ENCODE peak calls at places on chromosomes 3 and 15, in five cellular contexts. Y is neuronal stem cell, L is H9, E is H1, N is trophoblast cell. P is an unnamed sample.

GRCh38 chr3:132256984-132257383 is 60.2 kb upstream of the ACP3 start:
- DNase-seq in E (peak; percentile 56), Y (peak; percentile 41), N (peak; percentile 17), L (peak; percentile 62), P (peak; percentile 70)

GRCh38 chr3:126550488-126551051 is 8.2 kb downstream of the C3orf22 start:
- DNase-seq in L (peak; percentile 24), Y (no peak), N (no peak), E (peak; percentile 40), P (no peak)

GRCh38 chr3:114144909-114145688 is 33.8 kb downstream of the DRD3 start:
- DNase-seq in L (no peak), N (no peak), E (no peak), Y (no peak), P (peak; percentile 74)

GRCh38 chr3:5057857-5058324 is 64.2 kb upstream of the ARL8B start:
- DNase-seq in L (peak; percentile 38), E (no peak), N (peak; percentile 90), Y (peak; percentile 33), P (peak; percentile 86)

GRCh38 chr15:34721802-34722795 is 32.7 kb downstream of the GJD2 start:
- DNase-seq in N (peak; percentile 68), Y (peak; percentile 75), L (peak; percentile 73), E (peak; percentile 59), P (peak; percentile 32)

GRCh38 chr3:1883489-1883888 is 215.2 kb upstream of the CNTN4 start:
- DNase-seq in N (no peak), Y (no peak), L (no peak), E (no peak), P (no peak)

GRCh38 chr3:15299036-15299435 is 33.4 kb downstream of the SH3BP5 start:
- DNase-seq in E (no peak), L (no peak), Y (no peak), N (no peak), P (no peak)

GRCh38 chr3:87173776-87174175 is 53.3 kb upstream of the CHMP2B start:
- DNase-seq in N (no peak), L (no peak), Y (no peak), E (no peak), P (no peak)

GRCh38 chr3:133949438-133949837 is 53.8 kb upstream of the RAB6B start:
- DNase-seq in E (no peak), L (peak; percentile 73), N (no peak), Y (no peak), P (no peak)

GRCh38 chr3:65348596-65348995 is 660.8 kb upstream of the ADAMTS9 start:
- DNase-seq in L (no peak), N (no peak), E (no peak), Y (no peak), P (peak; percentile 87)

GRCh38 chr15:80709542-80709941 is 14.4 kb downstream of the ABHD17C start:
- DNase-seq in E (no peak), N (peak; percentile 34), L (no peak), Y (no peak), P (no peak)

GRCh38 chr3:66394261-66395249 is 106.3 kb downstream of the LRIG1 start:
- DNase-seq in N (peak; percentile 79), Y (no peak), L (no peak), E (no peak), P (peak; percentile 55)

GRCh38 chr3:30604091-30604490 is 2.3 kb upstream of the TGFBR2 start:
- DNase-seq in L (no peak), N (no peak), E (no peak), Y (no peak), P (no peak)
- H2BK12ac ChIP-seq in L (no peak overlapping the region), N (no peak overlapping the region), E (no peak overlapping the region), Y (no peak overlapping the region), P (no peak overlapping the region)

DNA sequence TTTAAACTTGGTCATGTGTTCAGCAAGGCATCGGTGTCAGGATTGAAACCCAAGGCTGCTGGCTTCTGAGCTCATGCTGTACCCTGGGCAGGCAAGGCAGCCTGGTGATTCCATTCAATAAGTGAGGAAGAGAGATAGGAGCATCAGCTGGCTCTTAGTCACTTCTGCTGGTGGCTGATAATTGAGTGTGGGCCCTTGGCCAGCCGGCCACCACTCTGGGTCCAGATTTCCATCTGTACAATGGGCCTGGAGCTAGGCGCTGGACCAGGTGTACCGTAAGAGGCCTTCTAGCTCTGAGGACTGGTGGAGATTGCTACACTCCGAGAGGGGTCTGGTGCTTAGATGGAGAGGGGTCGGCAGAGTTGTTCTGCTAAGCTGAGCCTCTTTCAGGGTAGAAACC is 4.3 kb downstream of the CD276 start:
- DNase-seq in Y (no peak), E (no peak), N (peak; percentile 76), L (peak; percentile 16), P (peak; percentile 68)
- H3K14ac ChIP-seq in Y (no peak overlapping the region), E (no peak overlapping the region), N (no peak overlapping the region), L (no peak overlapping the region), P (peak overlapping the region; percentile 31)

DNA sequence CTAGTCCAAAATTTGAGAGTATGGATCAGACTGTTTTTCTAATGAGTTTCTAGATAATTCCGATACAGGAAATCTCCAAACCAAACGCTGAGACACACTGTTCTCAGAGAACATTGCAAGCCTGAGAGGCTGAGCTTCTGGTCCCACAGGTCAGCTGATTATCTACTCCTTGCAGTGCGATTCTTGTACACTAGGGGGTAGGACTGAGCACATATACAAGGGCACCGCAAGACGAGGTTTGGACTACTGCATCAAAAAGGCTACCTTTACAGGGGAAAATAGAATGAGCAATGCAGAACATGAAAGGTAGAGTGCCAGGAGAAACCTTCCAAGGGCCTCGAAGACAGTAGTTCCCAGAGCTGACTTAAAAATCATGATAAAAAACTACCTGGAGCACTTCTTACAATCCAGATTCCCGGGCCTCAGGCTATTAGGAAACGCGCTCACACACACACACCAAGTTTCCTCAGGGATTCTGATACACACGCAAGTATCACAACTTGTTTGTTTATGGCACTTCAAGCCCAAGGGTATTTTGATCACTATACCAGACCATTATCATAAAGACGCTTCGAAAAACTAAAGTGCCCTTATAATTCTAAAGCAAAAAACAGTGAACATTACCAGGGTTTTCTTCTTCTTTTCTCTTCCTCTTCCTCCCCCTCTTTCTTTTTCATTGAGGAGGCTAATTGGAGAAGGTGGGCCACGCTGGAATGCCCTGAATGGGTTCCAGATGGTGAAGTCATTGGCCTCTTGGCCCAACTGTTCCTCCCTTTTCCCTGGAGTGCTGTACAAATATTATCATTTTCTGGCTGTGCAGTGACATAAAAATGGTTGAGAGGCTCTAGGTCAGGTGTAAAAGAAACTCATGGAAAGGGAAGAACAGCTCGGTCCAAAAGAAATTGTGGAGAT is 61.8 kb downstream of the SLC12A8 start:
- DNase-seq in L (peak; percentile 72), Y (no peak), E (peak; percentile 85), N (peak; percentile 58), P (no peak)
- H2BK12ac ChIP-seq in L (no peak overlapping the region), Y (no peak overlapping the region), E (no peak overlapping the region), N (no peak overlapping the region), P (no peak overlapping the region)

GRCh38 chr3:125039041-125039896 is 16.5 kb downstream of the HEG1 start:
- DNase-seq in Y (peak; percentile 79), N (no peak), E (no peak), L (no peak), P (peak; percentile 0)
- H3K14ac ChIP-seq in Y (no peak overlapping the region), N (no peak overlapping the region), E (no peak overlapping the region), L (no peak overlapping the region), P (no peak overlapping the region)

GRCh38 chr3:143060906-143061305 is 58.7 kb upstream of the CHST2 start:
- DNase-seq in Y (no peak), N (no peak), L (no peak), E (no peak), P (no peak)
- H2BK12ac ChIP-seq in Y (no peak overlapping the region), N (no peak overlapping the region), L (no peak overlapping the region), E (no peak overlapping the region), P (no peak overlapping the region)

GRCh38 chr15:66816201-66816600 is 114.2 kb downstream of the SMAD6 start:
- DNase-seq in L (no peak), Y (no peak), N (no peak), E (no peak), P (no peak)
- H3K14ac ChIP-seq in L (no peak overlapping the region), Y (no peak overlapping the region), N (no peak overlapping the region), E (no peak overlapping the region), P (no peak overlapping the region)

P was measured in mesenchymal stem cell.